ENCODE peak calls at places on chromosomes 1 and 21, in nine cellular contexts. One of them, this sample, is unnamed. For H3K4me1, the result is how much of the 10 kb centered on the place peaks cover.

GRCh38 chr1:209101106-209101505 is 482.4 kb upstream of the CAMK1G start:
- DNase-seq in sigmoid colon: no peak
- DNase-seq in Peyer's patch: no peak
- DNase-seq in A549: no peak
- DNase-seq in testis: no peak
- DNase-seq in uterus: no peak
- DNase-seq in right lobe of liver: no peak
- DNase-seq in spleen: no peak
- DNase-seq in tibial nerve: no peak
- DNase-seq in this sample: no peak

GRCh38 chr1:209815495-209815894 is 9.6 kb upstream of the IRF6 start:
- DNase-seq in tibial nerve: no peak
- DNase-seq in right lobe of liver: no peak
- DNase-seq in sigmoid colon: no peak
- DNase-seq in A549: no peak
- DNase-seq in Peyer's patch: no peak
- DNase-seq in testis: no peak
- DNase-seq in uterus: no peak
- DNase-seq in spleen: no peak
- DNase-seq in this sample: no peak

GRCh38 chr1:58041621-58042020 is 504.9 kb downstream of the OMA1 start:
- DNase-seq in tibial nerve: no peak
- DNase-seq in Peyer's patch: no peak
- DNase-seq in spleen: no peak
- DNase-seq in testis: no peak
- DNase-seq in A549: no peak
- DNase-seq in sigmoid colon: no peak
- DNase-seq in right lobe of liver: no peak
- DNase-seq in uterus: no peak
- DNase-seq in this sample: no peak

GRCh38 chr1:29332204-29332603 is 95.9 kb downstream of the PTPRU start:
- DNase-seq in uterus: no peak
- DNase-seq in spleen: peak
- DNase-seq in testis: peak
- DNase-seq in sigmoid colon: peak
- DNase-seq in A549: peak
- DNase-seq in Peyer's patch: no peak
- DNase-seq in tibial nerve: no peak
- DNase-seq in right lobe of liver: no peak
- DNase-seq in this sample: peak

GRCh38 chr1:9293512-9294439 is 1.1 kb downstream of the SPSB1 start:
- DNase-seq in testis: no peak
- DNase-seq in A549: peak
- DNase-seq in Peyer's patch: peak
- DNase-seq in uterus: no peak
- DNase-seq in spleen: peak
- DNase-seq in sigmoid colon: no peak
- DNase-seq in right lobe of liver: no peak
- DNase-seq in tibial nerve: no peak
- DNase-seq in this sample: no peak

GRCh38 chr1:175783126-175783722 is 39.8 kb upstream of the TNR start:
- DNase-seq in Peyer's patch: no peak
- DNase-seq in tibial nerve: no peak
- DNase-seq in testis: no peak
- DNase-seq in right lobe of liver: no peak
- DNase-seq in sigmoid colon: no peak
- DNase-seq in A549: no peak
- DNase-seq in spleen: no peak
- DNase-seq in uterus: no peak
- DNase-seq in this sample: no peak

GRCh38 chr1:31859719-31860118 is 43.9 kb upstream of the SPOCD1 start:
- DNase-seq in spleen: no peak
- DNase-seq in right lobe of liver: no peak
- DNase-seq in A549: no peak
- DNase-seq in tibial nerve: no peak
- DNase-seq in uterus: no peak
- DNase-seq in testis: no peak
- DNase-seq in sigmoid colon: no peak
- DNase-seq in Peyer's patch: no peak
- DNase-seq in this sample: no peak

GRCh38 chr1:59814901-59815825 is at the start of gene HOOK1:
- DNase-seq in Peyer's patch: peak
- DNase-seq in sigmoid colon: no peak
- DNase-seq in uterus: no peak
- DNase-seq in tibial nerve: no peak
- DNase-seq in A549: no peak
- DNase-seq in testis: peak
- DNase-seq in spleen: no peak
- DNase-seq in right lobe of liver: peak
- DNase-seq in this sample: peak

GRCh38 chr21:43209575-43210453 is 41.0 kb downstream of the CRYAA start:
- DNase-seq in sigmoid colon: peak
- DNase-seq in Peyer's patch: peak
- DNase-seq in spleen: peak
- DNase-seq in right lobe of liver: peak
- DNase-seq in A549: peak
- DNase-seq in tibial nerve: peak
- DNase-seq in testis: peak
- DNase-seq in uterus: peak
- DNase-seq in this sample: peak

GRCh38 chr21:29376556-29376955 is 77.8 kb downstream of the BACH1 start:
- DNase-seq in A549: peak
- DNase-seq in uterus: peak
- DNase-seq in right lobe of liver: peak
- DNase-seq in spleen: peak
- DNase-seq in tibial nerve: no peak
- DNase-seq in testis: peak
- DNase-seq in sigmoid colon: peak
- DNase-seq in Peyer's patch: peak
- DNase-seq in this sample: no peak

DNA sequence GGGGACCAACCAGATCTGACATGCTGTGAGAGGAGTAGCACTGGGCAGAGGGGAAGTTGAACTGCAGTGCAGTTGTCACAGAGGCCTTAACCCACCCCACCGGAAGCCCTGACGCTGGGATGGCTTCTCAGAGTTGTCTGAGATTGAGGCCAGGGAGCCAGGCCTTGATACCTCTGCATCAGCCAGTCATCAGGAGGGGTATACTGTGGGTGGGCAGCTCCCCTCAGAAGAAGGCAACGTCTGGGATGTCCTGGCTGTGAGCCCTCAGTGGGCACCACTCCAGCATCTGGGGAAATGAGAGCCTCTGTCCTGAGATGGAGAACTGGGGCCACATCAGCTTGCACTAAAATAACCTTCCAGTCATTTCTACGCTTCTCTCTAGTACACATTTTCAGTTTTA is 47.9 kb upstream of the BCAR3 start:
- DNase-seq in A549: no peak
- DNase-seq in sigmoid colon: no peak
- DNase-seq in right lobe of liver: no peak
- DNase-seq in tibial nerve: no peak
- DNase-seq in Peyer's patch: no peak
- DNase-seq in spleen: no peak
- DNase-seq in uterus: no peak
- DNase-seq in testis: no peak
- DNase-seq in this sample: no peak
- H3K27ac ChIP-seq in A549: no peak
- H3K27ac ChIP-seq in sigmoid colon: no peak
- H3K27ac ChIP-seq in right lobe of liver: no peak
- H3K27ac ChIP-seq in tibial nerve: no peak
- H3K27ac ChIP-seq in Peyer's patch: no peak
- H3K27ac ChIP-seq in spleen: peak
- H3K27ac ChIP-seq in uterus: no peak
- H3K27ac ChIP-seq in testis: no peak
- H3K27ac ChIP-seq in this sample: no peak

GRCh38 chr1:26431979-26432695 is at the start of gene DHDDS:
- DNase-seq in Peyer's patch: peak
- DNase-seq in sigmoid colon: peak
- DNase-seq in spleen: peak
- DNase-seq in tibial nerve: peak
- DNase-seq in right lobe of liver: peak
- DNase-seq in A549: peak
- DNase-seq in testis: peak
- DNase-seq in uterus: peak
- DNase-seq in this sample: peak
- TF ChIP-seq POLR2A in Peyer's patch: peak
- TF ChIP-seq POLR2A in sigmoid colon: peak
- TF ChIP-seq POLR2A in spleen: peak
- TF ChIP-seq POLR2A in tibial nerve: peak
- TF ChIP-seq POLR2A in right lobe of liver: peak
- TF ChIP-seq POLR2A in A549: peak
- TF ChIP-seq POLR2A in testis: no peak
- TF ChIP-seq POLR2A in uterus: peak
- TF ChIP-seq POLR2A in this sample: peak

GRCh38 chr1:236057546-236057945 is 7.3 kb downstream of the NID1 start:
- DNase-seq in Peyer's patch: no peak
- DNase-seq in sigmoid colon: no peak
- DNase-seq in tibial nerve: no peak
- DNase-seq in right lobe of liver: no peak
- DNase-seq in spleen: no peak
- DNase-seq in testis: no peak
- DNase-seq in uterus: no peak
- DNase-seq in A549: no peak
- DNase-seq in this sample: no peak

GRCh38 chr1:236059011-236059410 is 5.9 kb downstream of the NID1 start:
- DNase-seq in sigmoid colon: peak
- DNase-seq in right lobe of liver: no peak
- DNase-seq in A549: no peak
- DNase-seq in Peyer's patch: no peak
- DNase-seq in uterus: no peak
- DNase-seq in spleen: no peak
- DNase-seq in tibial nerve: no peak
- DNase-seq in testis: peak
- DNase-seq in this sample: no peak

GRCh38 chr1:236058141-236058626 is 6.7 kb downstream of the NID1 start:
- DNase-seq in right lobe of liver: no peak
- DNase-seq in A549: no peak
- DNase-seq in tibial nerve: no peak
- DNase-seq in Peyer's patch: no peak
- DNase-seq in spleen: no peak
- DNase-seq in uterus: no peak
- DNase-seq in testis: no peak
- DNase-seq in sigmoid colon: peak
- DNase-seq in this sample: no peak

GRCh38 chr1:236063551-236063918 is 1.4 kb downstream of the NID1 start:
- DNase-seq in sigmoid colon: no peak
- DNase-seq in Peyer's patch: no peak
- DNase-seq in tibial nerve: no peak
- DNase-seq in right lobe of liver: no peak
- DNase-seq in A549: no peak
- DNase-seq in testis: no peak
- DNase-seq in spleen: no peak
- DNase-seq in uterus: no peak
- DNase-seq in this sample: no peak

DNA sequence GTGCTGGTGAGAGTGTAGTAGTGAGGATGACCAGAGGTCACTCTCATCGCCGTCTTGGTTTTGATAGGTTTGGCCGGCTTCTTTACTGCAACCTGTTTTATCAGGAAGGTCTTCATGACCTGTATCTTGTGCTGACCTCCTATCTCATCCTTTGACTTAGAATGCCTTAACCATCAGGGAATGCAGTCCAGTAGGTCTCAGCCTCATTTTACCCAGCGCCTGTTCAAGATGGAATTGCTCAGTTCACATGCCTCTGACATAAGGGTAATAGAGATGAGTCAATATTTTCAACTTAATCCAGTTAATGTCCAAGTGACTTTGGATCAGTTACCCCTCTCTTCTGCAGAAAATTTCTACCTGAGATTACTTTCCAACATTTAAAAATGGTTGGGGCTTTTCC is 4.6 kb downstream of the NID1 start:
- DNase-seq in spleen: no peak
- DNase-seq in sigmoid colon: no peak
- DNase-seq in tibial nerve: no peak
- DNase-seq in Peyer's patch: no peak
- DNase-seq in right lobe of liver: no peak
- DNase-seq in testis: no peak
- DNase-seq in A549: no peak
- DNase-seq in uterus: no peak
- DNase-seq in this sample: no peak
- H3K4me1 ChIP-seq in spleen: under half
- H3K4me1 ChIP-seq in sigmoid colon: half or more
- H3K4me1 ChIP-seq in tibial nerve: under half
- H3K4me1 ChIP-seq in Peyer's patch: under half
- H3K4me1 ChIP-seq in right lobe of liver: under half
- H3K4me1 ChIP-seq in testis: under half
- H3K4me1 ChIP-seq in A549: under half
- H3K4me1 ChIP-seq in uterus: under half
- H3K4me1 ChIP-seq in this sample: under half

DNA sequence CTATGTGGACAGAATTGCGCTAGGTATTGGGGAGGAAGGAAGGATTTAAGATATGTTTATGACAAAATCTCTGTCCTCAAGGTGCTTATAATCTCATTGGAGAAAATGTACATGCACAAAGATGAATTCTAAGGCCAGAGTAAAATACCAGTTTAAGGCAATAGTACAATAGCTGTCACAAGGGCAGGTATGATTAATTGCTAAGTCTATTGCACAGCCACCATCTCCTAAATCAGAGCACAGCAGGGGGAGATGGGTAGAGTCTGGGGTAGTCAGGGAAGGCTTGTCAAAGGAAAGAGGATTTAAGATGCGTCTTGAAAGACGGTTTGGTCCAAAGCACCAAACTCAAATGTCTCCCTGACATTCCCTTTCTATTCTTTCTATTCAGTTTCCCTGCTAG is 107.8 kb upstream of the NFIA start:
- DNase-seq in Peyer's patch: no peak
- DNase-seq in uterus: no peak
- DNase-seq in right lobe of liver: no peak
- DNase-seq in spleen: no peak
- DNase-seq in sigmoid colon: no peak
- DNase-seq in A549: no peak
- DNase-seq in testis: no peak
- DNase-seq in tibial nerve: no peak
- DNase-seq in this sample: no peak
- H3K27ac ChIP-seq in Peyer's patch: no peak
- H3K27ac ChIP-seq in uterus: no peak
- H3K27ac ChIP-seq in right lobe of liver: no peak
- H3K27ac ChIP-seq in spleen: no peak
- H3K27ac ChIP-seq in sigmoid colon: no peak
- H3K27ac ChIP-seq in A549: no peak
- H3K27ac ChIP-seq in testis: no peak
- H3K27ac ChIP-seq in tibial nerve: no peak
- H3K27ac ChIP-seq in this sample: no peak